ENCODE peak calls at places on chromosomes 2 and 18, in nine cellular contexts. One of them, this sample, is unnamed.

GRCh38 chr18:58788971-58789797 is 75.5 kb upstream of the ZNF532 start:
- DNase-seq in mammary epithelial cell: peak; percentile 45
- DNase-seq in hepatocyte: peak; percentile 59
- DNase-seq in right atrium auricular region: peak; percentile 66
- DNase-seq in brain microvascular endothelial cell: peak; percentile 71
- DNase-seq in ascending aorta: no peak
- DNase-seq in kidney: peak; percentile 93
- DNase-seq in cardiac fibroblast: peak; percentile 81
- DNase-seq in endothelial cell of umbilical vein: peak; percentile 96
- DNase-seq in this sample: no peak

GRCh38 chr2:13821255-13821880 is 811.1 kb upstream of the LRATD1 start:
- DNase-seq in mammary epithelial cell: peak; percentile 68
- DNase-seq in endothelial cell of umbilical vein: no peak
- DNase-seq in ascending aorta: no peak
- DNase-seq in hepatocyte: no peak
- DNase-seq in kidney: no peak
- DNase-seq in right atrium auricular region: no peak
- DNase-seq in brain microvascular endothelial cell: peak; percentile 80
- DNase-seq in cardiac fibroblast: peak; percentile 96
- DNase-seq in this sample: no peak

GRCh38 chr2:65142515-65142914 is 12.6 kb upstream of the RAB1A start:
- DNase-seq in hepatocyte: no peak
- DNase-seq in endothelial cell of umbilical vein: no peak
- DNase-seq in right atrium auricular region: no peak
- DNase-seq in brain microvascular endothelial cell: no peak
- DNase-seq in mammary epithelial cell: peak; percentile 50
- DNase-seq in ascending aorta: no peak
- DNase-seq in kidney: no peak
- DNase-seq in cardiac fibroblast: no peak
- DNase-seq in this sample: no peak

GRCh38 chr2:55585451-55586079 is 31.9 kb downstream of the PPP4R3B start:
- DNase-seq in mammary epithelial cell: peak; percentile 57
- DNase-seq in hepatocyte: no peak
- DNase-seq in endothelial cell of umbilical vein: peak; percentile 53
- DNase-seq in cardiac fibroblast: peak; percentile 90
- DNase-seq in ascending aorta: no peak
- DNase-seq in kidney: no peak
- DNase-seq in brain microvascular endothelial cell: peak; percentile 20
- DNase-seq in right atrium auricular region: no peak
- DNase-seq in this sample: no peak

GRCh38 chr2:145752091-145752806 is 1232.3 kb upstream of the ZEB2 start:
- DNase-seq in ascending aorta: peak; percentile 64
- DNase-seq in mammary epithelial cell: peak; percentile 65
- DNase-seq in kidney: no peak
- DNase-seq in endothelial cell of umbilical vein: peak; percentile 85
- DNase-seq in brain microvascular endothelial cell: peak; percentile 70
- DNase-seq in right atrium auricular region: peak; percentile 72
- DNase-seq in cardiac fibroblast: peak; percentile 93
- DNase-seq in hepatocyte: peak; percentile 71
- DNase-seq in this sample: peak; percentile 27

GRCh38 chr18:11154369-11154982 is 5.1 kb upstream of the PIEZO2 start:
- DNase-seq in ascending aorta: no peak
- DNase-seq in right atrium auricular region: no peak
- DNase-seq in hepatocyte: peak; percentile 62
- DNase-seq in kidney: no peak
- DNase-seq in mammary epithelial cell: peak; percentile 20
- DNase-seq in cardiac fibroblast: peak; percentile 74
- DNase-seq in endothelial cell of umbilical vein: peak; percentile 68
- DNase-seq in brain microvascular endothelial cell: no peak
- DNase-seq in this sample: no peak

GRCh38 chr2:126756125-126756524 is 100.2 kb downstream of the GYPC start:
- DNase-seq in mammary epithelial cell: no peak
- DNase-seq in ascending aorta: no peak
- DNase-seq in endothelial cell of umbilical vein: no peak
- DNase-seq in brain microvascular endothelial cell: no peak
- DNase-seq in cardiac fibroblast: no peak
- DNase-seq in right atrium auricular region: peak; percentile 23
- DNase-seq in kidney: no peak
- DNase-seq in hepatocyte: no peak
- DNase-seq in this sample: no peak

GRCh38 chr2:220499281-220499680 is 871.9 kb downstream of the SLC4A3 start:
- DNase-seq in right atrium auricular region: peak; percentile 62
- DNase-seq in kidney: no peak
- DNase-seq in mammary epithelial cell: peak; percentile 45
- DNase-seq in brain microvascular endothelial cell: peak; percentile 80
- DNase-seq in endothelial cell of umbilical vein: no peak
- DNase-seq in cardiac fibroblast: peak; percentile 54
- DNase-seq in ascending aorta: peak; percentile 62
- DNase-seq in hepatocyte: peak; percentile 68
- DNase-seq in this sample: no peak

GRCh38 chr18:57943723-57944122 is 100.3 kb upstream of the NEDD4L start:
- DNase-seq in kidney: no peak
- DNase-seq in mammary epithelial cell: peak; percentile 52
- DNase-seq in brain microvascular endothelial cell: peak; percentile 48
- DNase-seq in ascending aorta: no peak
- DNase-seq in hepatocyte: no peak
- DNase-seq in endothelial cell of umbilical vein: no peak
- DNase-seq in cardiac fibroblast: peak; percentile 46
- DNase-seq in right atrium auricular region: no peak
- DNase-seq in this sample: no peak

DNA sequence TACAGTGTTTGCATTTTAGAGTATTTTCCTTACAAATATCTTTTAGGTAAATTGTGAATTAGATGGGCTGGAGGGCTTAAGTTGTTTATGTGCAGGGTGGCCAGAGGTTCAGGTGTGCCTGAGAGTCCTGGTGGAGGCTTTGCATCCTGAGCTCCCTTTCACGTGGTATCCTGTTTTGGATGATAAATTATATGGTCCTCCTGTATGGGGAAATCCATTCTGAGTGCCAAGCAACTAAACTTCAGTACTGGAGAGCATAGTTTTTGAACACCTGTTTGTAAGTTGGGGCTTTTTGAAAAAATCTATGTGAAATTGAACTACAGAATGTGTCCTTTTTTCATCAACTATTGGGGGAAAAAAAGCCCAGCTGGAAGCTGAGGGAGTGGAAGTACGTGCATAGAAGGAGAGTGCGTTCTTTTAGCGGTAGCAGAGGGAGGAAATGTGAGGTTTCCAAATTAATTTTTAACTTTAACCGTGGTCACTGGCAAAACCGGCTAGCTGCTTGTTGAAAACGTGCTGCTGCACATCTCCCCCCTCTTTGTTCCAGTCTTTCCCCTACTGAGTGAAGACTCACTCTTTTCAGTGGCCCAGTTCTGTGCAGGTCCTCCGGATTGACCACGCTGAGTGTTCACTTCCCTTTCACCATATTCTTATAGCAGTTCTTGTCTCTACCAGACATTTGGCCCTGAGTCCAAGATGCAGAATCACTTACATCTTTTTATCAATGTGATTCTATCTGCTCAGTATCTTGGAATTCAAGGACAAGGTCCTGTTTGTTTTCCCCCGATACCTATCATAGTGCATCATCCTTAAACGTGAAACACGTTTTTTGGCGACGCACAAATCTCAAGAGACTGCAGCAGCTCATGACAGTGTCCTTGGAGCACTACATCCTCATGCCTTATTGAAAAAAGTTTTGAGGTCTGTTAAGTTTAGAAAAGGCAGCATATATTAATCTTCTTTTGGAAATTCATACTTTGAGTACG is 15.3 kb downstream of the CNOT11 start:
- DNase-seq in mammary epithelial cell: no peak
- DNase-seq in ascending aorta: no peak
- DNase-seq in endothelial cell of umbilical vein: no peak
- DNase-seq in right atrium auricular region: no peak
- DNase-seq in brain microvascular endothelial cell: no peak
- DNase-seq in cardiac fibroblast: no peak
- DNase-seq in hepatocyte: no peak
- DNase-seq in kidney: no peak
- DNase-seq in this sample: no peak
- H3K4me3 ChIP-seq in mammary epithelial cell: no peak overlapping the region
- H3K4me3 ChIP-seq in ascending aorta: no peak overlapping the region
- H3K4me3 ChIP-seq in endothelial cell of umbilical vein: no peak overlapping the region
- H3K4me3 ChIP-seq in right atrium auricular region: no peak overlapping the region
- H3K4me3 ChIP-seq in brain microvascular endothelial cell: no peak overlapping the region
- H3K4me3 ChIP-seq in cardiac fibroblast: no peak overlapping the region
- H3K4me3 ChIP-seq in hepatocyte: no peak overlapping the region
- H3K4me3 ChIP-seq in kidney: no peak overlapping the region
- H3K4me3 ChIP-seq in this sample: no peak overlapping the region

DNA sequence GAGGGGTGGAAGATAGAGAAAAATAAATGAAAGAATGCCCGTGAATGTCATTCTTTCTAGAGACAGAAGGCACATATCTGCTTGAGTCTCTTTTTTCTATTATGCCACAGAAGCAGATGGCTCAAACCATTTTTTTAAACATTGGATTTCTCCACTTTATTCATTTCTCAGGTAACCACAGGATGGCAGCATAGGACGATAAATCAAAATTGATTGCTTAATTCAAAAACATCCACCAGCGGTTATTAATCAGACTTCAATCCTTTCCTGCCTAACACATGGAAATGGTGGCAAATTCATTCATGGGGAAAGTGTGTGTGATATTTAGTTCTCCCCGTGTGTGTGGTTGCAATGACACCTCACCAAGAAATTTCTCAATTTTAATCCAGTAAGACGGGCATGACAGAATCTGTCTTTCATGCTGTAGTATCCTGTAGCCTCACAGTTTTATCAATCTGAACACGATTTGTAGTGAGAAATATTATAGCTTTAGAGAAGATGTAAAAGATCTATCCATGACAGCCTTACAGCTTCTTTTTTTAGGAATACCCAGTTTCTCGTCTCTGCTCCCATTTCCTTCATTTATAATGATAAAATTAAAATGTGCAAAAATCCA is 72.2 kb downstream of the DSC3 start:
- DNase-seq in right atrium auricular region: no peak
- DNase-seq in mammary epithelial cell: peak; percentile 75
- DNase-seq in brain microvascular endothelial cell: peak; percentile 12
- DNase-seq in endothelial cell of umbilical vein: peak; percentile 30
- DNase-seq in kidney: no peak
- DNase-seq in hepatocyte: peak; percentile 54
- DNase-seq in cardiac fibroblast: peak; percentile 61
- DNase-seq in ascending aorta: no peak
- DNase-seq in this sample: no peak
- TF ChIP-seq CTCF in right atrium auricular region: no peak
- TF ChIP-seq CTCF in mammary epithelial cell: peak; percentile 53
- TF ChIP-seq CTCF in brain microvascular endothelial cell: peak; percentile 30
- TF ChIP-seq CTCF in endothelial cell of umbilical vein: no peak
- TF ChIP-seq CTCF in kidney: peak; percentile 37
- TF ChIP-seq CTCF in hepatocyte: peak; percentile 65
- TF ChIP-seq CTCF in cardiac fibroblast: no peak
- TF ChIP-seq CTCF in ascending aorta: no peak
- TF ChIP-seq CTCF in this sample: no peak

DNA sequence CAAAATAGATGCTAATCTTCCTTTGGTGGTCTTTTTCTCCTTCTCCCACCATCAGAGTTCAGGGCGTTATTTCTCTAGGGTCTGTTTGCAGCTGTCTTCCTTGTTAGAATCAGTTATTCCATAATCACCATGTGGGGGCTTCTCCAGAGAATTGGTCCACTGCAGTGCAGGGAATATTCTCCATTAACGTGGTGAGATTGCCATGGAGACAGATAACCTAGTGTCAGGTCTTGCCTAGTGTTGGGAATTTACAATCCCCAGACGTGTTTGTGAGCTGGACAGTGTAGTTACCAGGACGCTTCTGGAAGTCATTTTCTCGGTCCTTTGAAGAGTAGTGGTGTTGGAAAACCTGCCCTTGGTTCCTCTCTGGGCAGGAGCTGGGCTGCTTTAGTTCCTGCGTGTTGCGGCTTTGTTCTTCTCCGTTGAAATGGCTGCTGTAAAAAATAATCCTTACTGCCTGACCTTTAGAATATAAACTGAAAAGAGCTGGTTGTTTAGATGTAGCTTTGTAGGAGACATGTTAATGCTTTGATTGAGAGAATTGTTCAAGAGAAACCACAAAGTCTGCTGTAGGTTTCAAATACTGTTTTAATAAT is 68.8 kb upstream of the LYPD6B start:
- DNase-seq in hepatocyte: no peak
- DNase-seq in ascending aorta: no peak
- DNase-seq in mammary epithelial cell: no peak
- DNase-seq in kidney: no peak
- DNase-seq in cardiac fibroblast: no peak
- DNase-seq in endothelial cell of umbilical vein: no peak
- DNase-seq in right atrium auricular region: no peak
- DNase-seq in brain microvascular endothelial cell: no peak
- DNase-seq in this sample: no peak
- H3K4me3 ChIP-seq in hepatocyte: no peak overlapping the region
- H3K4me3 ChIP-seq in ascending aorta: no peak overlapping the region
- H3K4me3 ChIP-seq in mammary epithelial cell: no peak overlapping the region
- H3K4me3 ChIP-seq in kidney: no peak overlapping the region
- H3K4me3 ChIP-seq in cardiac fibroblast: no peak overlapping the region
- H3K4me3 ChIP-seq in endothelial cell of umbilical vein: no peak overlapping the region
- H3K4me3 ChIP-seq in right atrium auricular region: no peak overlapping the region
- H3K4me3 ChIP-seq in brain microvascular endothelial cell: no peak overlapping the region
- H3K4me3 ChIP-seq in this sample: no peak overlapping the region

GRCh38 chr2:124689348-124689747 is 664.3 kb downstream of the CNTNAP5 start:
- DNase-seq in cardiac fibroblast: no peak
- DNase-seq in kidney: no peak
- DNase-seq in ascending aorta: no peak
- DNase-seq in right atrium auricular region: no peak
- DNase-seq in hepatocyte: no peak
- DNase-seq in endothelial cell of umbilical vein: no peak
- DNase-seq in mammary epithelial cell: no peak
- DNase-seq in brain microvascular endothelial cell: no peak
- DNase-seq in this sample: no peak
- TF ChIP-seq CTCF in cardiac fibroblast: no peak
- TF ChIP-seq CTCF in kidney: no peak
- TF ChIP-seq CTCF in ascending aorta: no peak
- TF ChIP-seq CTCF in right atrium auricular region: no peak
- TF ChIP-seq CTCF in hepatocyte: no peak
- TF ChIP-seq CTCF in endothelial cell of umbilical vein: no peak
- TF ChIP-seq CTCF in mammary epithelial cell: no peak
- TF ChIP-seq CTCF in brain microvascular endothelial cell: no peak
- TF ChIP-seq CTCF in this sample: no peak

GRCh38 chr2:219158586-219158985 is 2.0 kb downstream of the NHEJ1 start:
- DNase-seq in ascending aorta: no peak
- DNase-seq in kidney: no peak
- DNase-seq in right atrium auricular region: no peak
- DNase-seq in cardiac fibroblast: peak; percentile 7
- DNase-seq in brain microvascular endothelial cell: no peak
- DNase-seq in hepatocyte: no peak
- DNase-seq in mammary epithelial cell: no peak
- DNase-seq in endothelial cell of umbilical vein: no peak
- DNase-seq in this sample: no peak
- H3K4me3 ChIP-seq in ascending aorta: no peak overlapping the region
- H3K4me3 ChIP-seq in kidney: no peak overlapping the region
- H3K4me3 ChIP-seq in right atrium auricular region: no peak overlapping the region
- H3K4me3 ChIP-seq in cardiac fibroblast: no peak overlapping the region
- H3K4me3 ChIP-seq in brain microvascular endothelial cell: no peak overlapping the region
- H3K4me3 ChIP-seq in hepatocyte: no peak overlapping the region
- H3K4me3 ChIP-seq in mammary epithelial cell: no peak overlapping the region
- H3K4me3 ChIP-seq in endothelial cell of umbilical vein: no peak overlapping the region
- H3K4me3 ChIP-seq in this sample: no peak overlapping the region

DNA sequence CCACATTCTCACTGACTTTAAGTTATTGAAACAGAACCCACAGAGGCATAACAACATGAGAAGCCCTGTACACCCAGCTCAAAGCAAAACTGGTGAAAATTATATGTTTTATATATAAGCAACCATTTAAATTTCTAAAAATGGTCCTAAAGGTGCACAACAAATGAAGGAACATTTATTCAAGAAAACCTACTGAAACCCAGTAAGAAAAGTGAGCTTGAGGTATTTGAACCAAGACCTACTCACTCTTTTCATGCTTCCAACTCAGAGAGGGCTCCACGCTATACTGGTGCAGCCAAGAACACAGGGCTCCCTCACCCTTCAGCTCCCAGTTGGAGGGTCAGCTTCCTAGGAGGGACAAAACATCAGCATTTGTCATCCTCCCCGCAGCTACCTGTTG is 2.1 kb upstream of the CACNB4 start:
- DNase-seq in hepatocyte: no peak
- DNase-seq in kidney: no peak
- DNase-seq in mammary epithelial cell: no peak
- DNase-seq in endothelial cell of umbilical vein: no peak
- DNase-seq in cardiac fibroblast: no peak
- DNase-seq in brain microvascular endothelial cell: no peak
- DNase-seq in ascending aorta: no peak
- DNase-seq in right atrium auricular region: no peak
- DNase-seq in this sample: no peak
- TF ChIP-seq CTCF in hepatocyte: no peak
- TF ChIP-seq CTCF in kidney: no peak
- TF ChIP-seq CTCF in mammary epithelial cell: no peak
- TF ChIP-seq CTCF in endothelial cell of umbilical vein: no peak
- TF ChIP-seq CTCF in cardiac fibroblast: no peak
- TF ChIP-seq CTCF in brain microvascular endothelial cell: no peak
- TF ChIP-seq CTCF in ascending aorta: no peak
- TF ChIP-seq CTCF in right atrium auricular region: no peak
- TF ChIP-seq CTCF in this sample: no peak

This sample was measured in GM12864.